ENCODE peak calls at places on chromosomes 3 and 15, in nine cellular contexts. W is NCI-H2081 treated with DMSO at 0.1 percent for 48 hours, F is AG04449, H is prostate gland, R is left kidney, O is B cell, K is NCI-H1105, Z is GM13976, C is hypothalamus. L is an unnamed sample.

GRCh38 chr3:194224937-194225422 is 89.0 kb downstream of the HES1 start:
- DNase-seq in W (no peak), F (no peak), H (no peak), R (peak; percentile 82), O (no peak), K (no peak), Z (no peak), C (no peak), L (no peak)

GRCh38 chr15:64558460-64559179 is 98.2 kb downstream of the ZNF609 start:
- DNase-seq in W (no peak), F (no peak), H (no peak), R (no peak), O (no peak), K (no peak), Z (no peak), C (no peak), L (no peak)

GRCh38 chr3:64104006-64104405 is 80.7 kb upstream of the PSMD6 start:
- DNase-seq in W (no peak), F (no peak), H (no peak), R (no peak), O (no peak), K (no peak), Z (no peak), C (no peak), L (peak; percentile 32)

GRCh38 chr3:98602078-98602678 is 8.8 kb upstream of the CPOX start:
- DNase-seq in W (no peak), F (peak; percentile 17), H (peak; percentile 35), R (peak; percentile 78), O (no peak), K (peak; percentile 34), Z (peak; percentile 52), C (peak; percentile 35), L (peak; percentile 75)

GRCh38 chr15:71329509-71330260 is 214.4 kb downstream of the THSD4 start:
- DNase-seq in W (no peak), F (no peak), H (no peak), R (peak; percentile 70), O (no peak), K (no peak), Z (no peak), C (no peak), L (peak; percentile 35)

GRCh38 chr3:113136071-113136470 is 75.3 kb upstream of the BOC start:
- DNase-seq in W (no peak), F (no peak), H (peak; percentile 7), R (peak; percentile 60), O (no peak), K (peak; percentile 17), Z (no peak), C (no peak), L (peak; percentile 29)

GRCh38 chr3:33886015-33886414 is 87.6 kb downstream of the PDCD6IP start:
- DNase-seq in W (no peak), F (no peak), H (no peak), R (no peak), O (no peak), K (no peak), Z (no peak), C (no peak), L (no peak)

GRCh38 chr3:157107037-157107436 is 52.9 kb downstream of the CCNL1 start:
- DNase-seq in W (no peak), F (no peak), H (no peak), R (no peak), O (no peak), K (peak; percentile 12), Z (no peak), C (no peak), L (no peak)

GRCh38 chr15:66389859-66390382 is 3.2 kb downstream of the MAP2K1 start:
- DNase-seq in W (no peak), F (no peak), H (no peak), R (no peak), O (no peak), K (no peak), Z (no peak), C (no peak), L (no peak)

GRCh38 chr15:31387483-31388118 is 61.0 kb downstream of the KLF13 start:
- DNase-seq in W (peak; percentile 39), F (no peak), H (peak; percentile 80), R (no peak), O (no peak), K (peak; percentile 47), Z (peak; percentile 9), C (peak; percentile 47), L (no peak)

GRCh38 chr3:169456900-169457299 is 206.6 kb downstream of the MECOM start:
- DNase-seq in W (no peak), F (no peak), H (no peak), R (no peak), O (no peak), K (no peak), Z (no peak), C (no peak), L (no peak)

GRCh38 chr3:36697397-36698001 is 66.9 kb downstream of the DCLK3 start:
- DNase-seq in W (no peak), F (no peak), H (no peak), R (peak; percentile 50), O (no peak), K (no peak), Z (no peak), C (no peak), L (no peak)

GRCh38 chr3:16480861-16481569 is 32.5 kb downstream of the RFTN1 start:
- DNase-seq in W (no peak), F (no peak), H (no peak), R (peak; percentile 43), O (no peak), K (no peak), Z (no peak), C (no peak), L (no peak)

GRCh38 chr3:134056464-134056891 is 26.8 kb upstream of the SLCO2A1 start:
- DNase-seq in W (no peak), F (no peak), H (no peak), R (no peak), O (no peak), K (no peak), Z (no peak), C (no peak), L (no peak)

GRCh38 chr3:63791974-63792373 is 27.1 kb upstream of the C3orf49 start:
- DNase-seq in W (no peak), F (peak; percentile 17), H (no peak), R (peak; percentile 11), O (no peak), K (no peak), Z (no peak), C (no peak), L (peak; percentile 19)

GRCh38 chr15:28984421-28985375 is 98.9 kb downstream of the APBA2 start:
- DNase-seq in W (no peak), F (no peak), H (no peak), R (peak; percentile 90), O (no peak), K (no peak), Z (no peak), C (peak; percentile 94), L (peak; percentile 48)

GRCh38 chr15:80533934-80534333 is 129.8 kb downstream of the ARNT2 start:
- DNase-seq in W (no peak), F (no peak), H (no peak), R (no peak), O (no peak), K (no peak), Z (no peak), C (no peak), L (no peak)

GRCh38 chr3:4514321-4514720 is 21.2 kb downstream of the ITPR1 start:
- DNase-seq in W (no peak), F (no peak), H (no peak), R (peak; percentile 67), O (no peak), K (no peak), Z (no peak), C (no peak), L (no peak)

GRCh38 chr3:18428036-18428435 is 2.9 kb upstream of the SATB1 start:
- DNase-seq in W (no peak), F (no peak), H (no peak), R (peak; percentile 12), O (no peak), K (no peak), Z (no peak), C (no peak), L (no peak)

GRCh38 chr15:93152951-93153350 is 63.9 kb upstream of the RGMA start:
- DNase-seq in W (no peak), F (no peak), H (peak; percentile 89), R (no peak), O (no peak), K (no peak), Z (no peak), C (peak; percentile 81), L (peak; percentile 20)

GRCh38 chr3:8319935-8320634 is 181.5 kb upstream of the LMCD1 start:
- DNase-seq in W (no peak), F (peak; percentile 69), H (no peak), R (no peak), O (no peak), K (no peak), Z (no peak), C (no peak), L (no peak)

GRCh38 chr3:137020888-137021287 is 63.1 kb downstream of the IL20RB start:
- DNase-seq in W (no peak), F (no peak), H (no peak), R (no peak), O (no peak), K (no peak), Z (no peak), C (no peak), L (no peak)

GRCh38 chr3:131794766-131795381 is 239.9 kb downstream of the CPNE4 start:
- DNase-seq in W (no peak), F (peak; percentile 21), H (peak; percentile 16), R (peak; percentile 69), O (peak; percentile 8), K (peak; percentile 66), Z (peak; percentile 34), C (no peak), L (peak; percentile 70)

GRCh38 chr15:57118013-57118799 is 199.8 kb downstream of the TCF12 start:
- DNase-seq in W (no peak), F (no peak), H (no peak), R (no peak), O (no peak), K (no peak), Z (no peak), C (no peak), L (peak; percentile 4)

GRCh38 chr15:57503911-57504598 is 87.6 kb upstream of the MYZAP start:
- DNase-seq in W (no peak), F (no peak), H (no peak), R (peak; percentile 73), O (no peak), K (no peak), Z (no peak), C (no peak), L (no peak)

GRCh38 chr3:159761377-159761776 is 227.3 kb upstream of the IL12A start:
- DNase-seq in W (no peak), F (no peak), H (peak; percentile 69), R (no peak), O (no peak), K (no peak), Z (no peak), C (no peak), L (no peak)

GRCh38 chr3:55884491-55885285 is 397.6 kb upstream of the WNT5A start:
- DNase-seq in W (no peak), F (no peak), H (no peak), R (no peak), O (no peak), K (no peak), Z (no peak), C (no peak), L (no peak)

GRCh38 chr3:107884028-107884427 is 206.8 kb downstream of the CD47 start:
- DNase-seq in W (no peak), F (no peak), H (no peak), R (no peak), O (no peak), K (no peak), Z (no peak), C (no peak), L (no peak)

GRCh38 chr3:195907730-195908438 is 467 bp downstream of the TNK2 start:
- DNase-seq in W (no peak), F (no peak), H (peak; percentile 77), R (peak; percentile 75), O (peak; percentile 69), K (peak; percentile 68), Z (peak; percentile 47), C (no peak), L (peak; percentile 68)

GRCh38 chr15:49982586-49982985 is 136.4 kb downstream of the ATP8B4 start:
- DNase-seq in W (no peak), F (no peak), H (no peak), R (no peak), O (no peak), K (no peak), Z (no peak), C (no peak), L (no peak)

GRCh38 chr3:19213608-19214220 is 65.4 kb downstream of the KCNH8 start:
- DNase-seq in W (no peak), F (no peak), H (no peak), R (peak; percentile 21), O (no peak), K (no peak), Z (no peak), C (no peak), L (no peak)

L was measured in hepatocyte.